ENCODE peak calls at places on chromosomes 16 and 17, in four cellular contexts. E is MG63, A is Peyer's patch, F is stomach. I is an unnamed sample.
A peak's percentile ranks its signal among the peaks of the same experiment; 100 is the strongest.

GRCh38 chr17:58046230-58047094 is 36.8 kb upstream of the DYNLL2 start:
- DNase-seq in E (no peak), A (no peak), F (no peak), I (no peak)

GRCh38 chr17:49579522-49579921 is 3.9 kb downstream of the NXPH3 start:
- DNase-seq in E (no peak), A (peak; percentile 40), F (no peak), I (no peak)

GRCh38 chr17:67666710-67667109 is 51.0 kb upstream of the NOL11 start:
- DNase-seq in E (no peak), A (no peak), F (no peak), I (no peak)

GRCh38 chr16:27764869-27765675 is 215.1 kb downstream of the KATNIP start:
- DNase-seq in E (no peak), A (peak; percentile 22), F (no peak), I (no peak)

GRCh38 chr17:82611140-82612058 is 36.8 kb downstream of the WDR45B start:
- DNase-seq in E (no peak), A (no peak), F (no peak), I (no peak)

GRCh38 chr16:81554993-81555392 is 110.4 kb downstream of the CMIP start:
- DNase-seq in E (no peak), A (no peak), F (no peak), I (no peak)

GRCh38 chr17:45132569-45133463 is 501 bp upstream of the PLCD3 start:
- DNase-seq in E (peak; percentile 81), A (peak; percentile 92), F (peak; percentile 89), I (peak; percentile 70)

GRCh38 chr16:801584-802363 is 1.2 kb upstream of the GNG13 start:
- DNase-seq in E (no peak), A (no peak), F (no peak), I (no peak)

GRCh38 chr16:65469116-65469515 is 347.3 kb upstream of the CDH11 start:
- DNase-seq in E (no peak), A (no peak), F (no peak), I (no peak)

GRCh38 chr16:31920373-31920772 is 46.8 kb downstream of the ZNF267 start:
- DNase-seq in E (no peak), A (no peak), F (no peak), I (no peak)

GRCh38 chr16:31913668-31914067 is 40.1 kb downstream of the ZNF267 start:
- DNase-seq in E (no peak), A (no peak), F (no peak), I (no peak)

DNA sequence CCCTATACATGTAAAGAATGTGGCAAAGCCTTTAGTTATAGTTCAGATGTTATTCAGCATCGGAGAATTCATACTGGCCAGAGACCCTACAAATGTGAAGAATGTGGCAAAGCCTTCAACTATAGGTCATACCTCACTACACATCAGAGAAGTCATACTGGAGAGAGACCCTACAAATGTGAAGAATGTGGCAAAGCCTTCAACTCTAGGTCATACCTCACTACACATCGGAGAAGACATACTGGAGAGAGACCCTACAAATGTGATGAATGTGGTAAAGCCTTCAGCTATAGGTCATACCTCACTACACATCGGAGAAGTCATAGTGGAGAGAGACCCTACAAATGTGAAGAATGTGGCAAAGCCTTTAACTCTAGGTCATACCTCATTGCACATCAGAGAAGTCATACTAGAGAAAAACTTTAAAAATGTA is 42.5 kb downstream of the ZNF267 start:
- DNase-seq in E (no peak), A (no peak), F (no peak), I (no peak)
- H3K9me3 ChIP-seq in E (peaks cover 76% of the 10 kb centered on the region), A (no peaks in the 10 kb centered on the region), F (peaks cover 83% of the 10 kb centered on the region), I (peaks cover 59% of the 10 kb centered on the region)

GRCh38 chr17:76385892-76386786 is 1.7 kb downstream of the SPHK1 start:
- DNase-seq in E (peak; percentile 85), A (peak; percentile 86), F (peak; percentile 85), I (peak; percentile 73)
- H3K4me3 ChIP-seq in E (peak overlapping the region; percentile 54), A (peak overlapping the region; percentile 70), F (peak overlapping the region; percentile 60), I (peak overlapping the region; percentile 61)

DNA sequence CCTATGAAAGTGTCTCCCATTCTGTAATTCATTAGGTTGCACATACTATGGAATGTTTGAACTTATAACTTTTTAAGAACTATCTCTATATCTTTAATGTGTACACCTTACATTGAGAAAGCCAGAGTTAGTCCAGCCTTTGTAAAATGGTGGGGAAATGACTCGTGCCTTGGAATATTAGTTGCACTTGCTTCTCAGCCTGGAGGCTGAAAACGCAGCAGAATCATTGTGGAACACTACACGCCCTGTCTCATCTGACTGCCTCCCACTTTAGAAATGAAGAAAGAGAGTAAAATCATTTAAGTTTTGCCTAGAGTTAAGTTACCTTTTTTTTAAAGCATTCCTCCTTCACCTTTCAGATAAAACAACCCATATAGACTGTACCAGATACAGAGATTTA is 90.7 kb upstream of the WSB1 start:
- DNase-seq in E (no peak), A (no peak), F (no peak), I (no peak)
- H3K9me3 ChIP-seq in E (peaks cover 6% of the 10 kb centered on the region), A (no peaks in the 10 kb centered on the region), F (no peaks in the 10 kb centered on the region), I (no peaks in the 10 kb centered on the region)

DNA sequence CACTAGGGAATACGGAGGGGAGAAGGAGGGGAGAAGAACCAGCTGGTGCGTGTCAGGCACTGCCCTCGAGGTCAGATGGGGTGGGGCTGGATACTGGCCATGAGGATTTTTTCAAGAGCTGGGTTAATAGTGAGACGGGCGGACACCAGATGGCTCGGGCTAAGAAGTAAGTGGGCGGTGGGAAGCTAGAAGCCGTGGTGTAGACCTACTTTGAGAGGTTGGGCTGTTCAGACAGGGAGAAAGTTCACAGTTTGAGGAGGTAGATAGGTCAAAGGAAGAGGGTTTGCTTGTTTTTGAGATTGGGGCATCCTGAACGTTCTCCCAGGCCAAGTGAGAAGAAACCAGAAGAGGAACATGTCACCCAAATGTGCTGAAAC is 303.9 kb downstream of the SEC14L1 start:
- DNase-seq in E (peak; percentile 89), A (no peak), F (no peak), I (no peak)
- H3K4me3 ChIP-seq in E (no peak overlapping the region), A (peak overlapping the region; percentile 12), F (no peak overlapping the region), I (peak overlapping the region; percentile 36)

DNA sequence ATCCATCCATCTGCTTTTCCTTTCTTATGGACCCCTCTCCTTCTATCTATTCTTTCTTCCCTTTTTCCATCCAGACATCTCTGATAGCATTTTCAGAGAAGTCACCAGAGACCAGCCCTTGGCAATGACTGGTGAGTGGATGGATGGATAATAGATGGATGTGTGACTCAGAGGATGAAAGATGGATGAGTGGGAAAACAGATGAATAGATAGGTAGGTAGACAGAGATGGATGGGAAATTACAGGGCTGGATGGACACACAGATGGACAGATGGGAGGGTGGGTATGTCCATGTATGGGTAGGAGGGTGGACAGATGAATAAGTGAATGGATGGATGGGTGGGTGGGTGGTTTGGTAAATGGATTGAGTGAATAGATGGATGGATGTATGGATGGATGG is 101.0 kb downstream of the LITAF start:
- DNase-seq in E (no peak), A (no peak), F (no peak), I (no peak)
- H3K9me3 ChIP-seq in E (peaks cover 14% of the 10 kb centered on the region), A (no peaks in the 10 kb centered on the region), F (peaks cover 6% of the 10 kb centered on the region), I (no peaks in the 10 kb centered on the region)

I was measured in naive thymus-derived CD4-positive, alpha-beta T cell.